ENCODE peak calls at places on chromosomes 12 and 14, in four cellular contexts. X, O, F and G are unnamed samples.

GRCh38 chr14:64671591-64671990 is 32.6 kb upstream of the PLEKHG3 start:
- DNase-seq in X (no peak), O (peak; percentile 59), F (no peak), G (no peak)

GRCh38 chr12:63885401-63885800 is 40.9 kb downstream of the SRGAP1 start:
- DNase-seq in X (no peak), O (no peak), F (no peak), G (no peak)

GRCh38 chr12:62983594-62983993 is 48.6 kb upstream of the PPM1H start:
- DNase-seq in X (no peak), O (peak; percentile 57), F (no peak), G (no peak)

GRCh38 chr14:58768977-58769376 is 131.2 kb downstream of the DACT1 start:
- DNase-seq in X (no peak), O (no peak), F (no peak), G (no peak)

GRCh38 chr14:51650721-51651387 is 856 bp upstream of the FRMD6 start:
- DNase-seq in X (peak; percentile 49), O (no peak), F (peak; percentile 10), G (no peak)

GRCh38 chr12:47991592-47991991 is 12.7 kb downstream of the COL2A1 start:
- DNase-seq in X (no peak), O (no peak), F (no peak), G (no peak)

GRCh38 chr12:90407841-90408240 is 547.1 kb downstream of the CCER1 start:
- DNase-seq in X (no peak), O (no peak), F (no peak), G (no peak)

GRCh38 chr12:84361651-84362551 is 550.7 kb downstream of the SLC6A15 start:
- DNase-seq in X (no peak), O (no peak), F (no peak), G (no peak)

GRCh38 chr12:74166096-74166495 is 371.5 kb upstream of the ATXN7L3B start:
- DNase-seq in X (no peak), O (no peak), F (no peak), G (no peak)

GRCh38 chr14:63752449-63753169 is 24.7 kb upstream of the SGPP1 start:
- DNase-seq in X (no peak), O (peak; percentile 12), F (no peak), G (no peak)

GRCh38 chr12:30823140-30823669 is 68.5 kb upstream of the CAPRIN2 start:
- DNase-seq in X (peak; percentile 38), O (no peak), F (no peak), G (no peak)

GRCh38 chr14:29016050-29016900 is 249.7 kb downstream of the FOXG1 start:
- DNase-seq in X (no peak), O (peak; percentile 78), F (no peak), G (no peak)

GRCh38 chr12:95343461-95344230 is 126.0 kb downstream of the VEZT start:
- DNase-seq in X (no peak), O (no peak), F (no peak), G (no peak)

GRCh38 chr12:9237286-9237685 is 29.1 kb upstream of the PZP start:
- DNase-seq in X (no peak), O (no peak), F (no peak), G (no peak)

GRCh38 chr12:100895197-100895596 is 100.6 kb downstream of the ANO4 start:
- DNase-seq in X (no peak), O (no peak), F (no peak), G (no peak)

GRCh38 chr12:130195369-130195768 is 33.1 kb downstream of the FZD10 start:
- DNase-seq in X (no peak), O (no peak), F (no peak), G (no peak)

GRCh38 chr12:130196827-130197226 is 34.6 kb downstream of the FZD10 start:
- DNase-seq in X (no peak), O (no peak), F (no peak), G (no peak)

GRCh38 chr12:130192667-130193345 is 30.5 kb downstream of the FZD10 start:
- DNase-seq in X (no peak), O (peak; percentile 3), F (no peak), G (no peak)

GRCh38 chr12:130195776-130196175 is 33.5 kb downstream of the FZD10 start:
- DNase-seq in X (no peak), O (no peak), F (no peak), G (no peak)

DNA sequence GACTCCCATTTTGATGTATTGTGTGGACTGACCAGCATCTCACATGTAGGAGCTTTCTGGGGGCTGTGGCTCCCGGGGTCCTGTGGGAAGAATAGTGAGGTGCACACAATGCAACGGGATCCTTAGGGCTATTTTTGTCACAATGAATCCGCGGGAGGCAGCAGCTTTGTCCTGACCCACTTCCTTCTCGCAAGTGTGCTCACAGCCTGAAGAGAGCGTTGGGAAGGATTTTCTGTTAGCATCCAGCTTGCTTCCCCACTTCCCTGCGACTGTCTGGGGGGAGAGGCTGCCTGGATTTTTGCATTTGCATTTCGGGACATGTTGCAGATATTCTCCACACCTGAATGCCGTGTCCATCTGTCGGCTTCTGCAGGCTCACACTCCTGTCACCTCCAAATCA is 31.9 kb downstream of the FZD10 start:
- DNase-seq in X (no peak), O (no peak), F (no peak), G (no peak)
- TF ChIP-seq CTCF in X (no peak), O (no peak), F (no peak), G (no peak)

GRCh38 chr12:128069359-128069997 is 197.5 kb upstream of the TMEM132C start:
- DNase-seq in X (no peak), O (peak; percentile 30), F (peak; percentile 16), G (no peak)
- H3K4me3 ChIP-seq in X (no peak overlapping the region), O (no peak overlapping the region), F (no peak overlapping the region), G (no peak overlapping the region)

DNA sequence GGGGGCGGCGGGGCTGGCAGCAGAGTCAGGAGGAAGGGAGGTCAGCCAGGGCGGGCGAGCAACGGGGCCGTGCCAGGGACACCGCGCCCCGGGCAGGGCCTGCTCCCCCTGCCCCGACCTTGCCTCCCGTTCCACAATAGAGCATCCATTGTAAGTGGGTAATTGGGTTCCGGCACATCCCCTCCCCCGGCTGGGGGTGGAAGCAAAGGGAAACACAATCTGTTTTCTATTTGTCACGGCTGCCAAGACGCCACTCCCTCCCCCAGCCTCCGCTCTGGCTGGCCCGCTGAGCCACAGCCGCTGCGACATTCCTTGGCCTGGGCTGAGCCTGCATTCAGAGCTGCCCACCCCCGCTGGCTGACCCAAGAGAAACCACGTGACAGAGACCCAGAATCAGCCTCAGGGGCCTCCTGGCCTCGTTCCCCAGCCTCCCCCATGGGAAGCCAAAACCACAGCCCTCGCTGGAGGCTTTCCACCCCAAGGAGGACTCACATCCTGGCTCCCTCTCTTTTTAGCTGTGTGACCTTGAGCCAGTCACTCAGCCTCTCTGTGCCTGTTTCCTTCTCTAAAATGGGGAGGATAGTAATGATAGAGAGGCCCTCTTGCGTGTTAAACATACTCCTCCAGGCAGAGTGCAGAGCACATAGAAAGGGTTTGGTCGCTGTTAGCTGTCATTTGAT is 117.6 kb downstream of the SCARB1 start:
- DNase-seq in X (peak; percentile 92), O (peak; percentile 93), F (peak; percentile 92), G (no peak)
- TF ChIP-seq POLR2A in X (no peak), O (no peak), F (peak; percentile 23), G (no peak)

GRCh38 chr12:25591132-25591531 is 38.0 kb upstream of the LMNTD1 start:
- DNase-seq in X (no peak), O (no peak), F (no peak), G (no peak)
- TF ChIP-seq CTCF in X (no peak), O (no peak), F (no peak), G (no peak)

DNA sequence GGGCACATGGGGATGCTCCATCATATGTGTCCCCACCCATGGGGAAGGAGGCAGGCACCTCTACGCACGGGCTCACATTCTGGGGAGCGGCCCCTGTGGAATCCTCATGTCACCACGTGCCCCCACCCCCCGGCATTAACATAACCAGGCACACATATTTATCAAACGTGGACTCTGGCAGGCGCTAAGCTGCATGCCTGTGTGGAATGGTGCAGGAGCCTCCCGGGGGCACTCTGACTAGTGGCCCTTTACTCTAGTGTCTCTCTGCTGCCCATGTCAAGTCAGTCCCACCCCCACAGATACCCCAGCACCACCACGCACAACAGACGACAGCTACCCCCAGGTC is 66.1 kb downstream of the CCDC88C start:
- DNase-seq in X (no peak), O (no peak), F (no peak), G (no peak)
- H3K4me3 ChIP-seq in X (no peak overlapping the region), O (no peak overlapping the region), F (no peak overlapping the region), G (peak overlapping the region; percentile 21)

GRCh38 chr12:92145731-92146496 is at the start of gene BTG1:
- DNase-seq in X (peak; percentile 99), O (peak; percentile 98), F (peak; percentile 99), G (peak; percentile 98)

GRCh38 chr12:92144045-92144630 is 1.5 kb downstream of the BTG1 start:
- DNase-seq in X (peak; percentile 60), O (peak; percentile 81), F (peak; percentile 74), G (peak; percentile 41)

GRCh38 chr12:92145481-92145730 is 240 bp downstream of the BTG1 start:
- DNase-seq in X (no peak), O (no peak), F (no peak), G (no peak)

GRCh38 chr12:92143280-92143679 is 2.4 kb downstream of the BTG1 start:
- DNase-seq in X (no peak), O (no peak), F (no peak), G (no peak)

DNA sequence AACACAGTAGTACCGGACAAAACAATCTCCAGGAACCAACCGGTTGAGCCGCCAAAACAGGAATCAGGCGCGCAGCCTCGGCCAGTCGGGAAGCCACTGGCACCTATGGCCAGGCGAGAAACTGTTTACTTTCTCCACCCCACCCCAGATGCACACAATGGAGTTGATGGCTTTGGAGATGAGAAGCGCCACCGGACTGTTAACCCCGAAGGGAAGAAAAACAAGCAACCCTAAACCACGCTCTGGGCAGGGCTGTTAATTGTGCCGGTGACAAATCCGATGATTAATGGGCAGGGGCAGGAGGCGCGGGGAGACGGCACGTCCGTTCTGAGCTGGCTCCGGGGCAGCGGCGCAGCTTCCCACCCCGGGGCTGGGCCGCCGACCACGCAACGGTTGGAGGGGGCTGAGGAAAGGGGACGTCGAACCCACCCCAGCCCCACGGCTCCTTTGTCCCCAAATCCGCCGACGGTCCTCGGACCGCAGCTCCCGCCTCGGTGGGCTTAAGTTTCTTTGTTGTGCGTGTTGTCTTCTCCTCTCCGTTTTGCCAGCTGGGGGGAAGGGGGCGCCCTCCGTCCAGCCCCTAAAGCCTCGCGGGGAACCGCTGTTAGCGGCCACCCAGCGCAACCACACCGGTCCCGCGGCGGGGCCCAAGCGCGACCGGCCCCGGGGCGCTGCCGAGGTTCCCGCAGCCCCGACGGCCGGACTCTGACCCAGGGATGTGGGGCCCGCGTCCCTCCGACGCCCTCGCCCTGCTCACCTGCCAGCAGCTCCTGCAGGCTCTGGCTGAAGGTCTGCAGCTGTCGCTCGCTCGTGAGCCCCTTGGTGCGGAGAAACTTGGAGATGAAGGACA is 790 bp downstream of the BTG1 start:
- DNase-seq in X (peak; percentile 61), O (peak; percentile 27), F (peak; percentile 78), G (no peak)
- TF ChIP-seq POLR2A in X (no peak), O (no peak), F (peak; percentile 45), G (no peak)

GRCh38 chr12:57116580-57117281 is 5.6 kb upstream of the STAT6 start:
- DNase-seq in X (no peak), O (no peak), F (no peak), G (no peak)

GRCh38 chr12:57111046-57111698 is at the start of gene STAT6:
- DNase-seq in X (peak; percentile 83), O (peak; percentile 71), F (peak; percentile 84), G (peak; percentile 81)

GRCh38 chr12:57110189-57111045 is 745 bp downstream of the STAT6 start:
- DNase-seq in X (peak; percentile 80), O (peak; percentile 77), F (peak; percentile 72), G (no peak)

GRCh38 chr12:57109207-57110160 is 1.7 kb downstream of the STAT6 start:
- DNase-seq in X (no peak), O (no peak), F (no peak), G (no peak)

GRCh38 chr12:57112492-57113294 is 1.5 kb upstream of the STAT6 start:
- DNase-seq in X (no peak), O (no peak), F (no peak), G (no peak)
- TF ChIP-seq CTCF in X (no peak), O (no peak), F (peak; percentile 96), G (peak; percentile 95)